ENCODE peak calls at places on chromosomes 6 and 20, in four cellular contexts. One of them, this sample, is unnamed.
A peak's percentile ranks its signal among the peaks of the same experiment; 100 is the strongest.

GRCh38 chr6:43262780-43263313 is 19.6 kb downstream of the TTBK1 start:
- DNase-seq in AG20443: no peak
- DNase-seq in T-cell: no peak
- DNase-seq in hepatic stellate cell: no peak
- DNase-seq in this sample: no peak

GRCh38 chr20:856361-856775 is 22.9 kb downstream of the FAM110A start:
- DNase-seq in AG20443: peak; percentile 82
- DNase-seq in T-cell: no peak
- DNase-seq in hepatic stellate cell: peak; percentile 30
- DNase-seq in this sample: peak; percentile 70

GRCh38 chr6:77073410-77073760 is 389.9 kb downstream of the HTR1B start:
- DNase-seq in AG20443: no peak
- DNase-seq in T-cell: no peak
- DNase-seq in hepatic stellate cell: no peak
- DNase-seq in this sample: no peak

GRCh38 chr6:34389034-34389433 is 3.4 kb downstream of the NUDT3 start:
- DNase-seq in AG20443: no peak
- DNase-seq in T-cell: no peak
- DNase-seq in hepatic stellate cell: no peak
- DNase-seq in this sample: no peak

GRCh38 chr20:50632236-50632635 is 59.1 kb downstream of the RIPOR3 start:
- DNase-seq in AG20443: no peak
- DNase-seq in T-cell: no peak
- DNase-seq in hepatic stellate cell: no peak
- DNase-seq in this sample: no peak

GRCh38 chr6:69789573-69789972 is 7.2 kb downstream of the LMBRD1 start:
- DNase-seq in AG20443: no peak
- DNase-seq in T-cell: no peak
- DNase-seq in hepatic stellate cell: no peak
- DNase-seq in this sample: no peak

GRCh38 chr6:118881440-118882313 is 12.3 kb upstream of the ASF1A start:
- DNase-seq in AG20443: no peak
- DNase-seq in T-cell: no peak
- DNase-seq in hepatic stellate cell: no peak
- DNase-seq in this sample: no peak

GRCh38 chr6:170221052-170221752 is 69.7 kb downstream of the DLL1 start:
- DNase-seq in AG20443: no peak
- DNase-seq in T-cell: no peak
- DNase-seq in hepatic stellate cell: no peak
- DNase-seq in this sample: no peak

GRCh38 chr6:35145757-35146156 is 4.6 kb upstream of the TCP11 start:
- DNase-seq in AG20443: no peak
- DNase-seq in T-cell: no peak
- DNase-seq in hepatic stellate cell: no peak
- DNase-seq in this sample: no peak

GRCh38 chr20:36745927-36746659 is at the start of gene NDRG3:
- DNase-seq in AG20443: peak; percentile 100
- DNase-seq in T-cell: peak; percentile 76
- DNase-seq in hepatic stellate cell: peak; percentile 96
- DNase-seq in this sample: peak; percentile 89

GRCh38 chr6:138012682-138013081 is 94.5 kb downstream of the PERP start:
- DNase-seq in AG20443: no peak
- DNase-seq in T-cell: no peak
- DNase-seq in hepatic stellate cell: no peak
- DNase-seq in this sample: no peak

GRCh38 chr6:157265186-157265585 is 58.1 kb downstream of the TMEM242 start:
- DNase-seq in AG20443: no peak
- DNase-seq in T-cell: no peak
- DNase-seq in hepatic stellate cell: no peak
- DNase-seq in this sample: no peak

GRCh38 chr6:77025824-77026223 is 437.5 kb downstream of the HTR1B start:
- DNase-seq in AG20443: no peak
- DNase-seq in T-cell: no peak
- DNase-seq in hepatic stellate cell: no peak
- DNase-seq in this sample: no peak

GRCh38 chr6:157774153-157775135 is 48.6 kb upstream of the SNX9 start:
- DNase-seq in AG20443: peak; percentile 63
- DNase-seq in T-cell: no peak
- DNase-seq in hepatic stellate cell: peak; percentile 74
- DNase-seq in this sample: no peak

GRCh38 chr6:30075094-30075986 is at the start of gene RNF39:
- DNase-seq in AG20443: peak; percentile 20
- DNase-seq in T-cell: no peak
- DNase-seq in hepatic stellate cell: no peak
- DNase-seq in this sample: no peak

GRCh38 chr20:20358801-20359200 is 9.1 kb upstream of the INSM1 start:
- DNase-seq in AG20443: no peak
- DNase-seq in T-cell: no peak
- DNase-seq in hepatic stellate cell: no peak
- DNase-seq in this sample: no peak

GRCh38 chr20:30505566-30505965 is 751.9 kb upstream of the DEFB115 start:
- DNase-seq in AG20443: no peak
- DNase-seq in T-cell: no peak
- DNase-seq in hepatic stellate cell: no peak
- DNase-seq in this sample: no peak

GRCh38 chr20:35344354-35344837 is 52.2 kb upstream of the FAM83C start:
- DNase-seq in AG20443: peak; percentile 46
- DNase-seq in T-cell: no peak
- DNase-seq in hepatic stellate cell: no peak
- DNase-seq in this sample: peak; percentile 92

GRCh38 chr6:128712898-128713297 is 170.0 kb upstream of the LAMA2 start:
- DNase-seq in AG20443: no peak
- DNase-seq in T-cell: no peak
- DNase-seq in hepatic stellate cell: no peak
- DNase-seq in this sample: peak; percentile 22

GRCh38 chr20:49278817-49279676 is 1.2 kb upstream of the ZNFX1 start:
- DNase-seq in AG20443: no peak
- DNase-seq in T-cell: no peak
- DNase-seq in hepatic stellate cell: peak; percentile 11
- DNase-seq in this sample: peak; percentile 35

GRCh38 chr6:36933102-36933501 is 21.4 kb upstream of the PI16 start:
- DNase-seq in AG20443: no peak
- DNase-seq in T-cell: no peak
- DNase-seq in hepatic stellate cell: peak; percentile 53
- DNase-seq in this sample: peak; percentile 72

GRCh38 chr6:37041521-37041920 is 36.1 kb downstream of the FGD2 start:
- DNase-seq in AG20443: no peak
- DNase-seq in T-cell: no peak
- DNase-seq in hepatic stellate cell: no peak
- DNase-seq in this sample: no peak

GRCh38 chr6:169415179-169415578 is 161.5 kb upstream of the THBS2 start:
- DNase-seq in AG20443: no peak
- DNase-seq in T-cell: no peak
- DNase-seq in hepatic stellate cell: no peak
- DNase-seq in this sample: peak; percentile 29

GRCh38 chr20:45867811-45868176 is 10.4 kb downstream of the ZSWIM3 start:
- DNase-seq in AG20443: peak; percentile 70
- DNase-seq in T-cell: no peak
- DNase-seq in hepatic stellate cell: peak; percentile 65
- DNase-seq in this sample: peak; percentile 38

GRCh38 chr20:62768234-62768814 is 27.9 kb upstream of the MRGBP start:
- DNase-seq in AG20443: no peak
- DNase-seq in T-cell: no peak
- DNase-seq in hepatic stellate cell: no peak
- DNase-seq in this sample: no peak

GRCh38 chr6:80003841-80004198 is 629 bp upstream of the TTK start:
- DNase-seq in AG20443: no peak
- DNase-seq in T-cell: no peak
- DNase-seq in hepatic stellate cell: peak; percentile 5
- DNase-seq in this sample: no peak

GRCh38 chr6:148217051-148217450 is 125.6 kb upstream of the SASH1 start:
- DNase-seq in AG20443: no peak
- DNase-seq in T-cell: no peak
- DNase-seq in hepatic stellate cell: no peak
- DNase-seq in this sample: no peak

GRCh38 chr6:64000873-64001497 is 365.4 kb downstream of the PHF3 start:
- DNase-seq in AG20443: no peak
- DNase-seq in T-cell: no peak
- DNase-seq in hepatic stellate cell: no peak
- DNase-seq in this sample: no peak

GRCh38 chr20:46955601-46956556 is 61.2 kb downstream of the EYA2 start:
- DNase-seq in AG20443: no peak
- DNase-seq in T-cell: no peak
- DNase-seq in hepatic stellate cell: no peak
- DNase-seq in this sample: no peak

GRCh38 chr6:169752074-169752623 is 727 bp downstream of the ERMARD start:
- DNase-seq in AG20443: peak; percentile 17
- DNase-seq in T-cell: no peak
- DNase-seq in hepatic stellate cell: no peak
- DNase-seq in this sample: peak; percentile 22